ENCODE peak calls at places on chromosome X, in eight cellular contexts. One of them, this sample, is unnamed.

GRCh38 chrX:8730812-8731578 is 942 bp downstream of the ANOS1 start:
- DNase-seq in WERI-Rb-1: no peak
- DNase-seq in ovary: no peak
- DNase-seq in right atrium auricular region: no peak
- DNase-seq in suprapubic skin: no peak
- DNase-seq in mesenchymal stem cell: peak; percentile 15
- DNase-seq in IMR-90: no peak
- DNase-seq in cardiac muscle cell: peak; percentile 53
- DNase-seq in this sample: no peak

GRCh38 chrX:41475611-41476241 is 28.6 kb downstream of the NYX start:
- DNase-seq in WERI-Rb-1: peak; percentile 19
- DNase-seq in ovary: no peak
- DNase-seq in right atrium auricular region: no peak
- DNase-seq in suprapubic skin: no peak
- DNase-seq in mesenchymal stem cell: peak; percentile 34
- DNase-seq in IMR-90: no peak
- DNase-seq in cardiac muscle cell: no peak
- DNase-seq in this sample: no peak

GRCh38 chrX:132425744-132426318 is 63.0 kb downstream of the MBNL3 start:
- DNase-seq in WERI-Rb-1: no peak
- DNase-seq in ovary: no peak
- DNase-seq in right atrium auricular region: no peak
- DNase-seq in suprapubic skin: no peak
- DNase-seq in mesenchymal stem cell: no peak
- DNase-seq in IMR-90: no peak
- DNase-seq in cardiac muscle cell: no peak
- DNase-seq in this sample: no peak

GRCh38 chrX:115582871-115583729 is 22.1 kb downstream of the PLS3 start:
- DNase-seq in WERI-Rb-1: peak; percentile 8
- DNase-seq in ovary: no peak
- DNase-seq in right atrium auricular region: no peak
- DNase-seq in suprapubic skin: no peak
- DNase-seq in mesenchymal stem cell: peak; percentile 39
- DNase-seq in IMR-90: peak; percentile 69
- DNase-seq in cardiac muscle cell: peak; percentile 36
- DNase-seq in this sample: no peak

GRCh38 chrX:107574711-107575110 is 53.6 kb upstream of the PRPS1 start:
- DNase-seq in WERI-Rb-1: no peak
- DNase-seq in ovary: no peak
- DNase-seq in right atrium auricular region: no peak
- DNase-seq in suprapubic skin: no peak
- DNase-seq in mesenchymal stem cell: peak; percentile 81
- DNase-seq in IMR-90: peak; percentile 71
- DNase-seq in cardiac muscle cell: no peak
- DNase-seq in this sample: no peak

GRCh38 chrX:80876877-80877276 is 67.2 kb upstream of the BRWD3 start:
- DNase-seq in WERI-Rb-1: no peak
- DNase-seq in ovary: no peak
- DNase-seq in right atrium auricular region: no peak
- DNase-seq in suprapubic skin: no peak
- DNase-seq in mesenchymal stem cell: peak; percentile 25
- DNase-seq in IMR-90: peak; percentile 44
- DNase-seq in cardiac muscle cell: peak; percentile 12
- DNase-seq in this sample: no peak

GRCh38 chrX:152637649-152638442 is at the start of gene GABRQ:
- DNase-seq in WERI-Rb-1: peak; percentile 94
- DNase-seq in ovary: no peak
- DNase-seq in right atrium auricular region: no peak
- DNase-seq in suprapubic skin: no peak
- DNase-seq in mesenchymal stem cell: no peak
- DNase-seq in IMR-90: no peak
- DNase-seq in cardiac muscle cell: peak; percentile 72
- DNase-seq in this sample: peak; percentile 38

GRCh38 chrX:137166591-137166990 is 132.8 kb upstream of the GPR101 start:
- DNase-seq in WERI-Rb-1: peak; percentile 15
- DNase-seq in ovary: no peak
- DNase-seq in right atrium auricular region: no peak
- DNase-seq in suprapubic skin: no peak
- DNase-seq in mesenchymal stem cell: no peak
- DNase-seq in IMR-90: no peak
- DNase-seq in cardiac muscle cell: peak; percentile 15
- DNase-seq in this sample: peak; percentile 8

GRCh38 chrX:46941341-46941740 is 29.1 kb downstream of the JADE3 start:
- DNase-seq in WERI-Rb-1: no peak
- DNase-seq in ovary: no peak
- DNase-seq in right atrium auricular region: no peak
- DNase-seq in suprapubic skin: no peak
- DNase-seq in mesenchymal stem cell: no peak
- DNase-seq in IMR-90: no peak
- DNase-seq in cardiac muscle cell: no peak
- DNase-seq in this sample: no peak

GRCh38 chrX:12741416-12741815 is 49.8 kb upstream of the PRPS2 start:
- DNase-seq in WERI-Rb-1: no peak
- DNase-seq in ovary: no peak
- DNase-seq in right atrium auricular region: no peak
- DNase-seq in suprapubic skin: no peak
- DNase-seq in mesenchymal stem cell: no peak
- DNase-seq in IMR-90: no peak
- DNase-seq in cardiac muscle cell: no peak
- DNase-seq in this sample: no peak

GRCh38 chrX:18872621-18873020 is 111.3 kb downstream of the PHKA2 start:
- DNase-seq in WERI-Rb-1: no peak
- DNase-seq in ovary: no peak
- DNase-seq in right atrium auricular region: no peak
- DNase-seq in suprapubic skin: no peak
- DNase-seq in mesenchymal stem cell: no peak
- DNase-seq in IMR-90: no peak
- DNase-seq in cardiac muscle cell: no peak
- DNase-seq in this sample: no peak

GRCh38 chrX:44400588-44400987 is 57.1 kb upstream of the EFHC2 start:
- DNase-seq in WERI-Rb-1: no peak
- DNase-seq in ovary: no peak
- DNase-seq in right atrium auricular region: no peak
- DNase-seq in suprapubic skin: no peak
- DNase-seq in mesenchymal stem cell: peak; percentile 60
- DNase-seq in IMR-90: peak; percentile 96
- DNase-seq in cardiac muscle cell: no peak
- DNase-seq in this sample: no peak

GRCh38 chrX:47566841-47567240 is 5.8 kb downstream of the ARAF start:
- DNase-seq in WERI-Rb-1: no peak
- DNase-seq in ovary: no peak
- DNase-seq in right atrium auricular region: no peak
- DNase-seq in suprapubic skin: no peak
- DNase-seq in mesenchymal stem cell: no peak
- DNase-seq in IMR-90: no peak
- DNase-seq in cardiac muscle cell: no peak
- DNase-seq in this sample: no peak

GRCh38 chrX:137052641-137053235 is 18.9 kb upstream of the GPR101 start:
- DNase-seq in WERI-Rb-1: no peak
- DNase-seq in ovary: no peak
- DNase-seq in right atrium auricular region: no peak
- DNase-seq in suprapubic skin: peak; percentile 56
- DNase-seq in mesenchymal stem cell: no peak
- DNase-seq in IMR-90: no peak
- DNase-seq in cardiac muscle cell: no peak
- DNase-seq in this sample: no peak

DNA sequence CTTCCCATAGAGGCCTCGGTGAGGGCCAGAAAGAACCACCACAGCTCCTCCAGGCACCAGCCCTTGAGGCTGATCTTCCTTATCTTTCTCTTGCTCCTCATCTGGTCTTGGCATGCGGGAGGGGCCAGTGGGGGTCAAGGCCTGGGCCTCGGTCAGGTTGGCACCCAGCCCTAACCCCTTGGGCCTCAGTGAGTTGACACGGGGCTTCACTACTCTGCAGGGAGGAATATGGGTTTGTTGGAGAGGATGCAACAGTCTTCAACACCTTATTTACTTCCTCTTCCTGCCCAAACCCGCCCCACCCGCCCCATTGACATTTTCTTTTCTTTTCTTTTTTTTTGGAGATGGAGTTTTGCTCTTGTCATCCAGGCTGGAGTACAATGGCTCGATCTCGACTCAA is 5.9 kb downstream of the GPKOW start:
- DNase-seq in WERI-Rb-1: no peak
- DNase-seq in ovary: no peak
- DNase-seq in right atrium auricular region: no peak
- DNase-seq in suprapubic skin: no peak
- DNase-seq in mesenchymal stem cell: no peak
- DNase-seq in IMR-90: no peak
- DNase-seq in cardiac muscle cell: no peak
- DNase-seq in this sample: no peak
- H3K36me3 ChIP-seq in WERI-Rb-1: peaks cover 6% of the 10 kb centered on the region
- H3K36me3 ChIP-seq in ovary: no peaks in the 10 kb centered on the region
- H3K36me3 ChIP-seq in right atrium auricular region: peaks cover 22% of the 10 kb centered on the region
- H3K36me3 ChIP-seq in suprapubic skin: peaks cover 57% of the 10 kb centered on the region
- H3K36me3 ChIP-seq in mesenchymal stem cell: peaks cover 44% of the 10 kb centered on the region
- H3K36me3 ChIP-seq in IMR-90: peaks cover 20% of the 10 kb centered on the region
- H3K36me3 ChIP-seq in cardiac muscle cell: no peaks in the 10 kb centered on the region
- H3K36me3 ChIP-seq in this sample: no peaks in the 10 kb centered on the region

GRCh38 chrX:118742176-118742575 is 14.8 kb downstream of the IL13RA1 start:
- DNase-seq in WERI-Rb-1: no peak
- DNase-seq in ovary: no peak
- DNase-seq in right atrium auricular region: no peak
- DNase-seq in suprapubic skin: no peak
- DNase-seq in mesenchymal stem cell: no peak
- DNase-seq in IMR-90: no peak
- DNase-seq in cardiac muscle cell: no peak
- DNase-seq in this sample: no peak

GRCh38 chrX:118734909-118735308 is 7.5 kb downstream of the IL13RA1 start:
- DNase-seq in WERI-Rb-1: no peak
- DNase-seq in ovary: no peak
- DNase-seq in right atrium auricular region: no peak
- DNase-seq in suprapubic skin: no peak
- DNase-seq in mesenchymal stem cell: no peak
- DNase-seq in IMR-90: no peak
- DNase-seq in cardiac muscle cell: no peak
- DNase-seq in this sample: no peak

GRCh38 chrX:118740276-118740889 is 13.0 kb downstream of the IL13RA1 start:
- DNase-seq in WERI-Rb-1: no peak
- DNase-seq in ovary: no peak
- DNase-seq in right atrium auricular region: no peak
- DNase-seq in suprapubic skin: no peak
- DNase-seq in mesenchymal stem cell: no peak
- DNase-seq in IMR-90: no peak
- DNase-seq in cardiac muscle cell: no peak
- DNase-seq in this sample: no peak

GRCh38 chrX:118736394-118737010 is 9.1 kb downstream of the IL13RA1 start:
- DNase-seq in WERI-Rb-1: no peak
- DNase-seq in ovary: no peak
- DNase-seq in right atrium auricular region: no peak
- DNase-seq in suprapubic skin: no peak
- DNase-seq in mesenchymal stem cell: peak; percentile 37
- DNase-seq in IMR-90: no peak
- DNase-seq in cardiac muscle cell: no peak
- DNase-seq in this sample: no peak

DNA sequence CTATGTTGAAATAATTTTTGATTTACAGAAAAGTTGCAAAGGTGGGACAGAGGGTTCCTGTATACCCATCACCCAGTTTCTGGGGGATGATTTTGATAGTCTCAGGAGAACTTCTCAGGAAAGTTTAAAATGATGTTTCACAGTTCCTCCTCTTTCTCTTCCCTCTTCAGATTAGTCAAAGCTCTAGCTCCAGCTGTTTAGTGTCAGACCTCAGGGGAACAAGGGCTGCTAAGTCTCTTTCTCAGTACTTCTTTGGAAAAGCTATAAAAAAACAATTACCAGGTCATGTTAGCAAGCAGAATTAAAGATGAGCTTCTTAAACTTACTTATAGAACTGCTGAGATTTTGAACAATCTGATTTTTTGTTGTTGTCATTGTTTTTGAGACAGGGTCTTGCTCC is 12.2 kb downstream of the IL13RA1 start:
- DNase-seq in WERI-Rb-1: no peak
- DNase-seq in ovary: no peak
- DNase-seq in right atrium auricular region: no peak
- DNase-seq in suprapubic skin: no peak
- DNase-seq in mesenchymal stem cell: no peak
- DNase-seq in IMR-90: no peak
- DNase-seq in cardiac muscle cell: no peak
- DNase-seq in this sample: no peak
- H3K4me3 ChIP-seq in WERI-Rb-1: no peak overlapping the region
- H3K4me3 ChIP-seq in ovary: no peak overlapping the region
- H3K4me3 ChIP-seq in right atrium auricular region: no peak overlapping the region
- H3K4me3 ChIP-seq in suprapubic skin: no peak overlapping the region
- H3K4me3 ChIP-seq in mesenchymal stem cell: no peak overlapping the region
- H3K4me3 ChIP-seq in IMR-90: no peak overlapping the region
- H3K4me3 ChIP-seq in cardiac muscle cell: no peak overlapping the region
- H3K4me3 ChIP-seq in this sample: no peak overlapping the region

GRCh38 chrX:94560930-94561329 is 886.9 kb downstream of the FAM133A start:
- DNase-seq in WERI-Rb-1: no peak
- DNase-seq in ovary: no peak
- DNase-seq in right atrium auricular region: no peak
- DNase-seq in suprapubic skin: no peak
- DNase-seq in mesenchymal stem cell: no peak
- DNase-seq in IMR-90: no peak
- DNase-seq in cardiac muscle cell: no peak
- DNase-seq in this sample: no peak
- H3K27ac ChIP-seq in WERI-Rb-1: no peak overlapping the region
- H3K27ac ChIP-seq in ovary: no peak overlapping the region
- H3K27ac ChIP-seq in right atrium auricular region: no peak overlapping the region
- H3K27ac ChIP-seq in suprapubic skin: no peak overlapping the region
- H3K27ac ChIP-seq in mesenchymal stem cell: no peak overlapping the region
- H3K27ac ChIP-seq in IMR-90: no peak overlapping the region
- H3K27ac ChIP-seq in cardiac muscle cell: no peak overlapping the region
- H3K27ac ChIP-seq in this sample: no peak overlapping the region

DNA sequence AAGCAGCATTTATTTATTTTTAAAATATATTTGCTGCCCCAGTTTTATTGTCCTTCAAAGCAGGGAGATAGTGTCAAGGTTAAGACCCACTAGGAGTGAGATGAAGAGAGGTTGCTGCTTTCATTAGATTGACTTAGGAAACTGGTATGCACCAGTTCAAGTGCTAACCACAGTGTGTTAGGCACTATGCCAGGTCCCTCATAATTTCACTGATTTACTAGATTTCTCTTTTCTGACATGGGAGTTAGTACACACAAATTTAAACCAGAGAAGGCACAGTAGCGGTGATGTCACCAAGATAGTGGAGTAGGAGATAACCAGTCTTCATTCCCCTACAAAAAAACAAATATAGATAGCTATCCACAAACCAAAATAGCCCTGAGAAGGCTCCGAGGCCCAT is 14.3 kb downstream of the RRAGB start:
- DNase-seq in WERI-Rb-1: no peak
- DNase-seq in ovary: no peak
- DNase-seq in right atrium auricular region: no peak
- DNase-seq in suprapubic skin: no peak
- DNase-seq in mesenchymal stem cell: no peak
- DNase-seq in IMR-90: no peak
- DNase-seq in cardiac muscle cell: no peak
- DNase-seq in this sample: no peak
- H3K36me3 ChIP-seq in WERI-Rb-1: peaks cover 10% of the 10 kb centered on the region
- H3K36me3 ChIP-seq in ovary: no peaks in the 10 kb centered on the region
- H3K36me3 ChIP-seq in right atrium auricular region: peaks cover 13% of the 10 kb centered on the region
- H3K36me3 ChIP-seq in suprapubic skin: peaks cover 30% of the 10 kb centered on the region
- H3K36me3 ChIP-seq in mesenchymal stem cell: no peaks in the 10 kb centered on the region
- H3K36me3 ChIP-seq in IMR-90: peaks cover 3% of the 10 kb centered on the region
- H3K36me3 ChIP-seq in cardiac muscle cell: peaks cover 5% of the 10 kb centered on the region
- H3K36me3 ChIP-seq in this sample: peaks cover 17% of the 10 kb centered on the region

DNA sequence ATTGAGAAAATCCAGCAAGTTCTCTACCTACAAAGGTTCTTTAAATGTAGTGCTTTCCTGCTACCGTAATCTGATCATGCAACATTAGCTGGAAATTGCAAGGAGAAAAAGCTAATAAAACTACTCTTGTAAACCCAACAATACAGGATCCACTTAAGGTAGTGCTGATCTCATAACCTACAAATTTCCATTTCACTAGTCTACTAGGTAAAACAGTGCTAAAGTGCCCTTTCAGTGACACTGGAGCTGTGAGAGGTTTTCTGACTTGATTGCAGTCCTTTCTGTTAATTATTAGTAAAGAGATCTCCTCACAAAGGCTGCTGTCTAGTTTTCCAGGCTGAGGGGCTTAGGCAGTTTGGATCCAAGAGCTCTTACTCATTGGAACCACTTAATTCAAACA is 1118.7 kb downstream of the SH3BGRL start:
- DNase-seq in WERI-Rb-1: no peak
- DNase-seq in ovary: no peak
- DNase-seq in right atrium auricular region: no peak
- DNase-seq in suprapubic skin: no peak
- DNase-seq in mesenchymal stem cell: no peak
- DNase-seq in IMR-90: no peak
- DNase-seq in cardiac muscle cell: no peak
- DNase-seq in this sample: no peak
- H3K4me3 ChIP-seq in WERI-Rb-1: no peak overlapping the region
- H3K4me3 ChIP-seq in ovary: no peak overlapping the region
- H3K4me3 ChIP-seq in right atrium auricular region: no peak overlapping the region
- H3K4me3 ChIP-seq in suprapubic skin: no peak overlapping the region
- H3K4me3 ChIP-seq in mesenchymal stem cell: no peak overlapping the region
- H3K4me3 ChIP-seq in IMR-90: no peak overlapping the region
- H3K4me3 ChIP-seq in cardiac muscle cell: no peak overlapping the region
- H3K4me3 ChIP-seq in this sample: no peak overlapping the region